ENCODE peak calls at places on chromosomes 11 and 22, in six cellular contexts. K is NCI-H1105 treated with DMSO at 0.1 percent for 48 hours, L is OCI-LY7, U is hypothalamus, I is T-helper 9 cell, R is SW 1271. N is an unnamed sample.

GRCh38 chr11:73326929-73327811 is 19.1 kb downstream of the ARHGEF17 start:
- DNase-seq in I (no peak), L (no peak), R (no peak), U (no peak), K (no peak), N (no peak)

GRCh38 chr11:17581036-17581731 is 34.1 kb downstream of the OTOG start:
- DNase-seq in L (no peak), I (no peak), R (no peak), U (no peak), K (no peak), N (no peak)

GRCh38 chr11:1568451-1568911 is 3.6 kb downstream of the DUSP8 start:
- DNase-seq in I (no peak), K (peak; percentile 75), R (no peak), L (peak; percentile 18), U (no peak), N (no peak)

GRCh38 chr11:73760066-73760679 is 701 bp downstream of the RAB6A start:
- DNase-seq in R (no peak), I (no peak), U (peak; percentile 47), L (peak; percentile 23), K (peak; percentile 31), N (no peak)

GRCh38 chr22:47409501-47410275 is 647.2 kb downstream of the TBC1D22A start:
- DNase-seq in R (no peak), L (no peak), I (no peak), U (no peak), K (no peak), N (no peak)

GRCh38 chr11:108483163-108483562 is 15.0 kb downstream of the POGLUT3 start:
- DNase-seq in K (no peak), I (no peak), R (no peak), U (no peak), L (no peak), N (no peak)

GRCh38 chr11:47261291-47261800 is 3.5 kb downstream of the NR1H3 start:
- DNase-seq in R (no peak), I (no peak), K (no peak), L (no peak), U (no peak), N (no peak)

GRCh38 chr11:117107701-117108590 is 9.7 kb upstream of the SIK3 start:
- DNase-seq in U (no peak), L (no peak), K (no peak), R (no peak), I (no peak), N (no peak)

GRCh38 chr22:23130697-23131096 is 11.1 kb downstream of the RSPH14 start:
- DNase-seq in U (no peak), K (no peak), R (no peak), I (no peak), L (no peak), N (no peak)

GRCh38 chr11:67276821-67277230 is 10.6 kb downstream of the GRK2 start:
- DNase-seq in R (no peak), L (peak; percentile 62), U (no peak), K (no peak), I (no peak), N (no peak)

N was measured in T-helper 1 cell.